ENCODE peak calls at places on chromosomes 7 and 10, in ten cellular contexts. One of them, this sample, is unnamed.

GRCh38 chr7:36264123-36264916 is 111.3 kb downstream of the EEPD1 start:
- DNase-seq in Ammon's horn: peak
- DNase-seq in ecto neural progenitor cell: no peak
- DNase-seq in left ventricle myocardium superior: no peak
- DNase-seq in posterior cingulate gyrus: no peak
- DNase-seq in naive B cell: no peak
- DNase-seq in activated CD8-positive, alpha-beta memory T cell treated with anti-CD3 and anti-CD28 coated beads for 48 hours: no peak
- DNase-seq in RKO: no peak
- DNase-seq in lower leg skin: no peak
- DNase-seq in sigmoid colon: peak
- DNase-seq in this sample: no peak

GRCh38 chr7:16357921-16358320 is 63.4 kb downstream of the CRPPA start:
- DNase-seq in Ammon's horn: peak
- DNase-seq in ecto neural progenitor cell: no peak
- DNase-seq in left ventricle myocardium superior: peak
- DNase-seq in posterior cingulate gyrus: no peak
- DNase-seq in naive B cell: no peak
- DNase-seq in activated CD8-positive, alpha-beta memory T cell treated with anti-CD3 and anti-CD28 coated beads for 48 hours: no peak
- DNase-seq in RKO: no peak
- DNase-seq in lower leg skin: no peak
- DNase-seq in sigmoid colon: no peak
- DNase-seq in this sample: no peak

GRCh38 chr7:23594879-23595604 is 2.1 kb upstream of the CCDC126 start:
- DNase-seq in Ammon's horn: no peak
- DNase-seq in ecto neural progenitor cell: no peak
- DNase-seq in left ventricle myocardium superior: no peak
- DNase-seq in posterior cingulate gyrus: no peak
- DNase-seq in naive B cell: peak
- DNase-seq in activated CD8-positive, alpha-beta memory T cell treated with anti-CD3 and anti-CD28 coated beads for 48 hours: no peak
- DNase-seq in RKO: peak
- DNase-seq in lower leg skin: no peak
- DNase-seq in sigmoid colon: no peak
- DNase-seq in this sample: peak

GRCh38 chr10:35910234-35910633 is 268.1 kb upstream of the FZD8 start:
- DNase-seq in Ammon's horn: no peak
- DNase-seq in ecto neural progenitor cell: no peak
- DNase-seq in left ventricle myocardium superior: no peak
- DNase-seq in posterior cingulate gyrus: no peak
- DNase-seq in naive B cell: no peak
- DNase-seq in activated CD8-positive, alpha-beta memory T cell treated with anti-CD3 and anti-CD28 coated beads for 48 hours: no peak
- DNase-seq in RKO: peak
- DNase-seq in lower leg skin: no peak
- DNase-seq in sigmoid colon: no peak
- DNase-seq in this sample: peak

GRCh38 chr10:27100800-27101347 is 580 bp upstream of the ANKRD26 start:
- DNase-seq in Ammon's horn: peak
- DNase-seq in ecto neural progenitor cell: no peak
- DNase-seq in left ventricle myocardium superior: no peak
- DNase-seq in posterior cingulate gyrus: no peak
- DNase-seq in naive B cell: no peak
- DNase-seq in activated CD8-positive, alpha-beta memory T cell treated with anti-CD3 and anti-CD28 coated beads for 48 hours: no peak
- DNase-seq in RKO: no peak
- DNase-seq in lower leg skin: no peak
- DNase-seq in sigmoid colon: no peak
- DNase-seq in this sample: no peak

GRCh38 chr10:19889279-19889678 is 73.0 kb downstream of the PLXDC2 start:
- DNase-seq in Ammon's horn: no peak
- DNase-seq in ecto neural progenitor cell: no peak
- DNase-seq in left ventricle myocardium superior: no peak
- DNase-seq in posterior cingulate gyrus: no peak
- DNase-seq in naive B cell: no peak
- DNase-seq in activated CD8-positive, alpha-beta memory T cell treated with anti-CD3 and anti-CD28 coated beads for 48 hours: no peak
- DNase-seq in RKO: no peak
- DNase-seq in lower leg skin: no peak
- DNase-seq in sigmoid colon: no peak
- DNase-seq in this sample: peak

GRCh38 chr10:71694567-71694968 is 25.0 kb downstream of the C10orf105 start:
- DNase-seq in Ammon's horn: peak
- DNase-seq in ecto neural progenitor cell: no peak
- DNase-seq in left ventricle myocardium superior: no peak
- DNase-seq in posterior cingulate gyrus: no peak
- DNase-seq in naive B cell: peak
- DNase-seq in activated CD8-positive, alpha-beta memory T cell treated with anti-CD3 and anti-CD28 coated beads for 48 hours: no peak
- DNase-seq in RKO: no peak
- DNase-seq in lower leg skin: no peak
- DNase-seq in sigmoid colon: no peak
- DNase-seq in this sample: no peak

GRCh38 chr7:105896407-105896842 is 20.0 kb upstream of the ATXN7L1 start:
- DNase-seq in Ammon's horn: peak
- DNase-seq in ecto neural progenitor cell: no peak
- DNase-seq in left ventricle myocardium superior: no peak
- DNase-seq in posterior cingulate gyrus: no peak
- DNase-seq in naive B cell: no peak
- DNase-seq in activated CD8-positive, alpha-beta memory T cell treated with anti-CD3 and anti-CD28 coated beads for 48 hours: no peak
- DNase-seq in RKO: no peak
- DNase-seq in lower leg skin: no peak
- DNase-seq in sigmoid colon: no peak
- DNase-seq in this sample: no peak

GRCh38 chr10:88379575-88379974 is 203.5 kb downstream of the RNLS start:
- DNase-seq in Ammon's horn: no peak
- DNase-seq in ecto neural progenitor cell: no peak
- DNase-seq in left ventricle myocardium superior: no peak
- DNase-seq in posterior cingulate gyrus: no peak
- DNase-seq in naive B cell: no peak
- DNase-seq in activated CD8-positive, alpha-beta memory T cell treated with anti-CD3 and anti-CD28 coated beads for 48 hours: no peak
- DNase-seq in RKO: peak
- DNase-seq in lower leg skin: no peak
- DNase-seq in sigmoid colon: no peak
- DNase-seq in this sample: no peak

GRCh38 chr10:29590598-29591415 is 44.0 kb downstream of the SVIL start:
- DNase-seq in Ammon's horn: peak
- DNase-seq in ecto neural progenitor cell: peak
- DNase-seq in left ventricle myocardium superior: no peak
- DNase-seq in posterior cingulate gyrus: no peak
- DNase-seq in naive B cell: peak
- DNase-seq in activated CD8-positive, alpha-beta memory T cell treated with anti-CD3 and anti-CD28 coated beads for 48 hours: no peak
- DNase-seq in RKO: peak
- DNase-seq in lower leg skin: no peak
- DNase-seq in sigmoid colon: no peak
- DNase-seq in this sample: no peak

GRCh38 chr10:107072028-107072427 is 92.5 kb downstream of the SORCS1 start:
- DNase-seq in Ammon's horn: no peak
- DNase-seq in ecto neural progenitor cell: no peak
- DNase-seq in left ventricle myocardium superior: no peak
- DNase-seq in posterior cingulate gyrus: no peak
- DNase-seq in naive B cell: no peak
- DNase-seq in activated CD8-positive, alpha-beta memory T cell treated with anti-CD3 and anti-CD28 coated beads for 48 hours: no peak
- DNase-seq in RKO: no peak
- DNase-seq in lower leg skin: no peak
- DNase-seq in sigmoid colon: no peak
- DNase-seq in this sample: no peak

This sample was measured in kidney epithelial cell.